ENCODE peak calls at places on chromosomes 3 and 15, in four cellular contexts. One of them, this sample, is unnamed.
A peak's percentile ranks its signal among the peaks of the same experiment; 100 is the strongest.

GRCh38 chr15:85016275-85016674 is 34.6 kb downstream of the PDE8A start:
- DNase-seq in HepG2: no peak
- DNase-seq in GM12878: no peak
- DNase-seq in K562: no peak
- DNase-seq in this sample: no peak

GRCh38 chr15:69014454-69014853 is at the start of gene NOX5:
- DNase-seq in HepG2: no peak
- DNase-seq in GM12878: no peak
- DNase-seq in K562: peak; percentile 25
- DNase-seq in this sample: no peak

GRCh38 chr3:50655009-50655830 is 19.5 kb upstream of the DOCK3 start:
- DNase-seq in HepG2: no peak
- DNase-seq in GM12878: no peak
- DNase-seq in K562: no peak
- DNase-seq in this sample: no peak

GRCh38 chr3:189947948-189948723 is 172.6 kb downstream of the P3H2 start:
- DNase-seq in HepG2: no peak
- DNase-seq in GM12878: peak; percentile 32
- DNase-seq in K562: no peak
- DNase-seq in this sample: no peak

GRCh38 chr3:47410801-47411646 is 30.2 kb downstream of the PTPN23 start:
- DNase-seq in HepG2: no peak
- DNase-seq in GM12878: no peak
- DNase-seq in K562: no peak
- DNase-seq in this sample: no peak

GRCh38 chr3:172063456-172064432 is 24.4 kb downstream of the FNDC3B start:
- DNase-seq in HepG2: no peak
- DNase-seq in GM12878: no peak
- DNase-seq in K562: no peak
- DNase-seq in this sample: no peak

GRCh38 chr3:64548200-64548889 is 139.5 kb downstream of the ADAMTS9 start:
- DNase-seq in HepG2: no peak
- DNase-seq in GM12878: no peak
- DNase-seq in K562: no peak
- DNase-seq in this sample: no peak

GRCh38 chr15:59420108-59420507 is 17.9 kb upstream of the FAM81A start:
- DNase-seq in HepG2: no peak
- DNase-seq in GM12878: no peak
- DNase-seq in K562: no peak
- DNase-seq in this sample: no peak

GRCh38 chr3:94098487-94098886 is 35.6 kb downstream of the NSUN3 start:
- DNase-seq in HepG2: no peak
- DNase-seq in GM12878: no peak
- DNase-seq in K562: no peak
- DNase-seq in this sample: no peak

GRCh38 chr3:159620873-159621272 is 367.8 kb upstream of the IL12A start:
- DNase-seq in HepG2: no peak
- DNase-seq in GM12878: no peak
- DNase-seq in K562: no peak
- DNase-seq in this sample: no peak

GRCh38 chr15:71136159-71137137 is 21.2 kb downstream of the THSD4 start:
- DNase-seq in HepG2: no peak
- DNase-seq in GM12878: no peak
- DNase-seq in K562: no peak
- DNase-seq in this sample: no peak

GRCh38 chr15:69175536-69175935 is 15.1 kb downstream of the GLCE start:
- DNase-seq in HepG2: no peak
- DNase-seq in GM12878: no peak
- DNase-seq in K562: no peak
- DNase-seq in this sample: no peak

GRCh38 chr15:69393831-69394491 is 20.2 kb upstream of the KIF23 start:
- DNase-seq in HepG2: no peak
- DNase-seq in GM12878: no peak
- DNase-seq in K562: no peak
- DNase-seq in this sample: no peak

GRCh38 chr15:65066635-65067333 is 1.0 kb downstream of the RASL12 start:
- DNase-seq in HepG2: no peak
- DNase-seq in GM12878: no peak
- DNase-seq in K562: no peak
- DNase-seq in this sample: peak; percentile 29

GRCh38 chr3:98906230-98906629 is 4.7 kb upstream of the DCBLD2 start:
- DNase-seq in HepG2: no peak
- DNase-seq in GM12878: no peak
- DNase-seq in K562: no peak
- DNase-seq in this sample: no peak

GRCh38 chr3:157330206-157330605 is 106.4 kb upstream of the PTX3 start:
- DNase-seq in HepG2: no peak
- DNase-seq in GM12878: no peak
- DNase-seq in K562: no peak
- DNase-seq in this sample: no peak

GRCh38 chr3:180018588-180018987 is 18.1 kb downstream of the PEX5L start:
- DNase-seq in HepG2: no peak
- DNase-seq in GM12878: no peak
- DNase-seq in K562: no peak
- DNase-seq in this sample: no peak

GRCh38 chr3:148459931-148460513 is 237.7 kb upstream of the AGTR1 start:
- DNase-seq in HepG2: no peak
- DNase-seq in GM12878: no peak
- DNase-seq in K562: no peak
- DNase-seq in this sample: no peak

GRCh38 chr15:74642724-74643367 is 27.2 kb downstream of the CLK3 start:
- DNase-seq in HepG2: no peak
- DNase-seq in GM12878: no peak
- DNase-seq in K562: peak; percentile 43
- DNase-seq in this sample: peak; percentile 43

GRCh38 chr3:20622304-20622703 is 436.3 kb upstream of the SGO1 start:
- DNase-seq in HepG2: no peak
- DNase-seq in GM12878: no peak
- DNase-seq in K562: no peak
- DNase-seq in this sample: no peak

GRCh38 chr3:161219495-161219894 is 1.6 kb upstream of the NMD3 start:
- DNase-seq in HepG2: no peak
- DNase-seq in GM12878: no peak
- DNase-seq in K562: no peak
- DNase-seq in this sample: no peak

GRCh38 chr3:27500986-27501385 is 16.8 kb upstream of the SLC4A7 start:
- DNase-seq in HepG2: no peak
- DNase-seq in GM12878: no peak
- DNase-seq in K562: no peak
- DNase-seq in this sample: no peak

GRCh38 chr3:134917631-134918030 is 122.6 kb downstream of the EPHB1 start:
- DNase-seq in HepG2: no peak
- DNase-seq in GM12878: no peak
- DNase-seq in K562: no peak
- DNase-seq in this sample: no peak

GRCh38 chr3:193330500-193331204 is 47.9 kb downstream of the ATP13A5 start:
- DNase-seq in HepG2: no peak
- DNase-seq in GM12878: no peak
- DNase-seq in K562: no peak
- DNase-seq in this sample: no peak

GRCh38 chr15:89416339-89417183 is 79.8 kb downstream of the RHCG start:
- DNase-seq in HepG2: peak; percentile 66
- DNase-seq in GM12878: no peak
- DNase-seq in K562: peak; percentile 91
- DNase-seq in this sample: peak; percentile 99

GRCh38 chr3:24197809-24198208 is 252.7 kb downstream of the NR1D2 start:
- DNase-seq in HepG2: peak; percentile 15
- DNase-seq in GM12878: no peak
- DNase-seq in K562: no peak
- DNase-seq in this sample: peak; percentile 55

GRCh38 chr3:152629363-152630122 is 205.4 kb upstream of the P2RY1 start:
- DNase-seq in HepG2: no peak
- DNase-seq in GM12878: no peak
- DNase-seq in K562: no peak
- DNase-seq in this sample: no peak

GRCh38 chr3:152621967-152622812 is 212.7 kb upstream of the P2RY1 start:
- DNase-seq in HepG2: no peak
- DNase-seq in GM12878: no peak
- DNase-seq in K562: no peak
- DNase-seq in this sample: no peak

GRCh38 chr3:152622813-152623167 is 212.1 kb upstream of the P2RY1 start:
- DNase-seq in HepG2: no peak
- DNase-seq in GM12878: no peak
- DNase-seq in K562: no peak
- DNase-seq in this sample: no peak

GRCh38 chr3:152623286-152623685 is 211.6 kb upstream of the P2RY1 start:
- DNase-seq in HepG2: no peak
- DNase-seq in GM12878: no peak
- DNase-seq in K562: no peak
- DNase-seq in this sample: no peak

DNA sequence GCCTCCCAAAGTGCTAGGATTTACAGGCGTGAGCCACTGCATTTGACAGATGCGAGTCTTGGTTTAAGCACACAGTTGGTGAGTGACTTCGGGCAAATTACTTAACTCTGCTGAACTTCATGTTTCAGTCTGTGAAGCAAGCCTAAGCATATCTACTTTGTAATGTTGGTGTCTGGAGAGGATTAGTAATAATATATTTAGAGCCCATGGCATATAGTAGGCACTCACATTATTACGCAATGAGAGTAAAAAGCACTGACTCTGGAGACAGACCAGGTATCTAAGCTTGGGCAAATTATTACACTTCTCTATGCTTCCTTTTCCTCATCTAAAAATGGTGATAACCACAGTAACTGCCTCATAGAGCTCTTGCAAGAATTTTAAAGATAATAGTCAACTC is 208.7 kb upstream of the P2RY1 start:
- DNase-seq in HepG2: no peak
- DNase-seq in GM12878: no peak
- DNase-seq in K562: no peak
- DNase-seq in this sample: no peak
- TF ChIP-seq SP1 in HepG2: no peak
- TF ChIP-seq SP1 in GM12878: no peak
- TF ChIP-seq SP1 in K562: no peak
- TF ChIP-seq SP1 in this sample: no peak

DNA sequence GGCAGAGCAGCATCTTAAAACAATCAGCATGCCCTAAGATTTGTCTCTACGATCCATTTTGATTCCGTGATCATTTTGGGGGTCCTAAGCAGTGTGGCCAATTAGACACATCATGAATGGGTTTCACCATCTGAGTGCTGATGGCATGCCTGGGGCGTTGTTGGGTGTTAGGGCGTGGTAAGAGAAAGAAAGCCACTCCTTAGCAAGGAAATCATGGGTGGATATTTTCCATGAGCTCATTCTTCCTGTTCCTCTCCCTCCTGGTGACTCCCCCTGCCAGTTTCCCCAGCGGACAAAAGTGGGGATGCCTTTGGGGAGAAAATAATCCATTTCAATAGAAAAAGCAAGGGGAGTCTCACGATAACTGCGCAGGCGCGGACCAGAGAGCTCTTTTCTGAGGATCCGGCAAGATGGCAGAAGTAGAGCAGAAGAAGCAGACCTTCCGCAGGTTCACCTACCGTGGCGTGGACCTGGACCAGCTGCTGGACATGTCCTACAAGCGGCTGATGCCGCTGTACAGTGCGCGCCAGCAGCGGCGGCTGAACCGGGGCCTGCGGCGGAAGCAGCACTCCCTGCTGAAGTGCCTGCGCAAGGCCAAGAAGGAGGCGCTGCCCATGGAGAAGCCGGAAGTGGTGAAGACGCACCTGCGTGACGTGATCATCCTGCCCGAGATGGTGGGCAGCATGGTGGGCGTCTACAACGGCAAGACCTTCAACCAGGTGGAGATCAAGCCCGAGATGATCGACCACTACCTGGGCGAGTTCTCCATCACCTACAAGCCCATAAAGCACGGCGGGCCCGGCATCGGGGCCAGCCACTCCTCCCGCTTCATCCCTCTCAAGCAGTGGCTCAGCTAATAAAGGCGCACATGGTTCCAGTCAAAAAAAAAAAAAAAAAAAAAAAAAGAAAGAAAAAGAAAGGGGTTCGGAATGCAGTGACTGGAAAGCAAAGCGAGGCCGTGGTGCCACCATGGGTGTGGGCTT is 301.8 kb downstream of the LRTM1 start:
- DNase-seq in HepG2: no peak
- DNase-seq in GM12878: no peak
- DNase-seq in K562: no peak
- DNase-seq in this sample: no peak
- TF ChIP-seq ETV6 in HepG2: no peak
- TF ChIP-seq ETV6 in GM12878: no peak
- TF ChIP-seq ETV6 in K562: no peak
- TF ChIP-seq ETV6 in this sample: no peak

GRCh38 chr3:126465928-126466564 is 9.6 kb downstream of the ZXDC start:
- DNase-seq in HepG2: no peak
- DNase-seq in GM12878: no peak
- DNase-seq in K562: no peak
- DNase-seq in this sample: peak; percentile 4
- TF ChIP-seq MAX in HepG2: no peak
- TF ChIP-seq MAX in GM12878: no peak
- TF ChIP-seq MAX in K562: no peak
- TF ChIP-seq MAX in this sample: no peak

DNA sequence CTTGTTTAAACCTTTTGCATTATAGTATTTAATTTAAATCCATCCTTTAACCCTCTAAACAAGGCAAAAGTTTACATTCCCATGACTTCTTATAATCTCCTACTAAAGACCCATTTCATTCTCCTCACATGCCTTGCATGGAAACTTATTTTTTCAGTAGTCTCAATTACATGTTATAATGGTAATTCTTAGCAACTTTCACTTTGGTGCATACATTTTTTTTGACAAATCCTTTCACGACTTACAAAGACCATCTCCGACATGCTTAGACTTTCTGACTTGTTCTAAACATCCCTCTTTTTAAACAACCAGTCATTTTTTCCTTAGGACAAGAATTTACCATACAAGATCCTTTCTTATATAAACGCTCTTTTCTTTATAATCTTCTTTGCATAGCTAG is 615.4 kb upstream of the GBE1 start:
- DNase-seq in HepG2: no peak
- DNase-seq in GM12878: no peak
- DNase-seq in K562: no peak
- DNase-seq in this sample: no peak
- TF ChIP-seq SP1 in HepG2: no peak
- TF ChIP-seq SP1 in GM12878: no peak
- TF ChIP-seq SP1 in K562: no peak
- TF ChIP-seq SP1 in this sample: no peak

This sample was measured in WTC11.